ENCODE peak calls at places on chromosome X, in nine cellular contexts. A is activated CD4-positive, CD25-positive, alpha-beta regulatory T cell treated with anti-CD3 and anti-CD28 coated beads, Interleukin-2, amount 50 U/mL, for 24 hours; W is mucosa of descending colon; L is PC-3; H is naive B cell; M is naive thymus-derived CD8-positive, alpha-beta T cell; R is left lobe of liver; X is T-helper 17 cell; Z is T-cell. V is an unnamed sample.

GRCh38 chrX:117996918-117997480 is 119.6 kb downstream of the KLHL13 start:
- ATAC-seq in Z (no peak), M (no peak), H (no peak), X (no peak), R (peak; percentile 35), A (no peak), W (no peak), L (peak; percentile 72), V (no peak)

GRCh38 chrX:3757510-3758025 is 44.1 kb upstream of the PRKX start:
- ATAC-seq in M (no peak), W (no peak), A (no peak), X (no peak), Z (no peak), R (no peak), H (no peak), L (no peak), V (no peak)

GRCh38 chrX:120144178-120144844 is 14.1 kb upstream of the RHOXF2 start:
- ATAC-seq in A (no peak), H (no peak), W (no peak), R (peak; percentile 89), X (no peak), M (no peak), L (no peak), Z (no peak), V (no peak)

GRCh38 chrX:68112321-68112720 is 321.0 kb downstream of the OPHN1 start:
- ATAC-seq in H (no peak), Z (no peak), W (no peak), R (no peak), X (no peak), L (peak; percentile 55), M (no peak), A (no peak), V (no peak)

GRCh38 chrX:42934020-42934701 is 156.2 kb upstream of the PPP1R2C start:
- ATAC-seq in W (peak; percentile 82), R (no peak), L (no peak), M (peak; percentile 65), Z (peak; percentile 67), A (peak; percentile 48), X (peak; percentile 87), H (peak; percentile 94), V (peak; percentile 93)

GRCh38 chrX:7214251-7214650 is 66.3 kb upstream of the PUDP start:
- ATAC-seq in M (no peak), W (no peak), A (no peak), L (peak; percentile 71), H (no peak), X (no peak), Z (no peak), R (no peak), V (no peak)

GRCh38 chrX:48904626-48905025 is 6.8 kb downstream of the SLC35A2 start:
- ATAC-seq in R (no peak), W (no peak), M (no peak), Z (no peak), A (no peak), L (no peak), H (no peak), X (no peak), V (no peak)

GRCh38 chrX:1591863-1592127 is 391 bp downstream of the AKAP17A start:
- ATAC-seq in X (no peak), Z (no peak), H (no peak), A (peak; percentile 4), L (no peak), M (no peak), R (no peak), W (no peak), V (no peak)

GRCh38 chrX:53713987-53714579 is 27.6 kb upstream of the HUWE1 start:
- ATAC-seq in Z (no peak), H (peak; percentile 63), L (no peak), W (no peak), M (peak; percentile 29), X (peak; percentile 64), R (no peak), A (peak; percentile 44), V (peak; percentile 61)

V was measured in stimulated activated memory B cell treated with anti-CD40 and anti-IgM and Interleukin-4, amounts not matched to agents 10 μg/mL and 1 μg/mL and 100 μg/mL, for 72 hours.